ENCODE peak calls at places on chromosome 1, in four cellular contexts. F, P, Q and V are unnamed samples. For H3K4me1, the result is how much of the 10 kb centered on the place peaks cover.

GRCh38 chr1:51535006-51535592 is 16.0 kb upstream of the EPS15 start:
- DNase-seq in F (no peak), P (peak), Q (peak), V (peak)

GRCh38 chr1:234604726-234605492 is 5.1 kb downstream of the IRF2BP2 start:
- DNase-seq in F (no peak), P (peak), Q (no peak), V (no peak)

GRCh38 chr1:232333419-232333767 is 296.5 kb downstream of the SIPA1L2 start:
- DNase-seq in F (no peak), P (no peak), Q (no peak), V (no peak)

GRCh38 chr1:201009967-201010645 is 13.4 kb downstream of the KIF21B start:
- DNase-seq in F (peak), P (no peak), Q (no peak), V (no peak)

GRCh38 chr1:43137445-43138052 is 34.5 kb downstream of the EBNA1BP2 start:
- DNase-seq in F (no peak), P (no peak), Q (no peak), V (peak)

GRCh38 chr1:17540255-17541001 is 930 bp downstream of the ARHGEF10L start:
- DNase-seq in F (peak), P (no peak), Q (peak), V (peak)

GRCh38 chr1:43238991-43239469 is 30.8 kb upstream of the TMEM125 start:
- DNase-seq in F (no peak), P (no peak), Q (no peak), V (no peak)

GRCh38 chr1:83058327-83058726 is 940.6 kb downstream of the TTLL7 start:
- DNase-seq in F (no peak), P (no peak), Q (no peak), V (no peak)

GRCh38 chr1:35442737-35443136 is 114.5 kb downstream of the KIAA0319L start:
- DNase-seq in F (no peak), P (no peak), Q (no peak), V (no peak)

GRCh38 chr1:85569122-85569521 is 11.4 kb upstream of the CCN1 start:
- DNase-seq in F (no peak), P (peak), Q (no peak), V (no peak)

GRCh38 chr1:52057245-52057644 is 1.1 kb downstream of the BTF3L4 start:
- DNase-seq in F (no peak), P (no peak), Q (no peak), V (no peak)

GRCh38 chr1:218498061-218498938 is 153.2 kb downstream of the TGFB2 start:
- DNase-seq in F (no peak), P (peak), Q (no peak), V (no peak)

GRCh38 chr1:218494000-218494399 is 148.9 kb downstream of the TGFB2 start:
- DNase-seq in F (no peak), P (no peak), Q (no peak), V (no peak)

GRCh38 chr1:218495931-218496330 is 150.8 kb downstream of the TGFB2 start:
- DNase-seq in F (no peak), P (no peak), Q (no peak), V (no peak)

GRCh38 chr1:218494449-218494852 is 149.3 kb downstream of the TGFB2 start:
- DNase-seq in F (no peak), P (no peak), Q (no peak), V (no peak)

DNA sequence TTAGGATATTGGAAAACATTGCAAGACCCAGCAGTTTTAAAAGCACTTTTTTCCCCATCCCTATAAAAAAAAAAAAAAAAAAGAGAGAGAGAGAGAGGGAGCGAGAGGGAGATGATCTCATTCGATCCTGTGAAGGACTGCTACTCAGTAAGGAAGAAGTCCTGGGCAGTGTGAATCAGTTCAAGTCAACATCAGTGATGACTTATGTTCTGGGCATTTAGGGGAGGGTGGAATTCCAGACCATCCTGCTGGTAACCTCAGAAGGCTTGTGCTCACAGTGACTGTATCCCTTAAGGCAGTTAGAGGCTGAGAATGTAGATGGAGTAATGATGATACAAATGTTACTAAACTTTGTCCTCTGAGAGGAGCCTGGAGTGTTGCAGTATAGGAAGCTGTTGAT is 151.4 kb downstream of the TGFB2 start:
- DNase-seq in F (no peak), P (peak), Q (no peak), V (no peak)
- H3K27ac ChIP-seq in F (no peak), P (peak), Q (no peak), V (no peak)

GRCh38 chr1:38456564-38456876 is 403.1 kb downstream of the RRAGC start:
- DNase-seq in F (no peak), P (no peak), Q (no peak), V (no peak)
- H3K4me1 ChIP-seq in F (under half), P (under half), Q (under half), V (under half)

GRCh38 chr1:240747907-240748306 is 136.0 kb upstream of the GREM2 start:
- DNase-seq in F (no peak), P (no peak), Q (no peak), V (no peak)
- H3K27ac ChIP-seq in F (no peak), P (no peak), Q (no peak), V (no peak)

DNA sequence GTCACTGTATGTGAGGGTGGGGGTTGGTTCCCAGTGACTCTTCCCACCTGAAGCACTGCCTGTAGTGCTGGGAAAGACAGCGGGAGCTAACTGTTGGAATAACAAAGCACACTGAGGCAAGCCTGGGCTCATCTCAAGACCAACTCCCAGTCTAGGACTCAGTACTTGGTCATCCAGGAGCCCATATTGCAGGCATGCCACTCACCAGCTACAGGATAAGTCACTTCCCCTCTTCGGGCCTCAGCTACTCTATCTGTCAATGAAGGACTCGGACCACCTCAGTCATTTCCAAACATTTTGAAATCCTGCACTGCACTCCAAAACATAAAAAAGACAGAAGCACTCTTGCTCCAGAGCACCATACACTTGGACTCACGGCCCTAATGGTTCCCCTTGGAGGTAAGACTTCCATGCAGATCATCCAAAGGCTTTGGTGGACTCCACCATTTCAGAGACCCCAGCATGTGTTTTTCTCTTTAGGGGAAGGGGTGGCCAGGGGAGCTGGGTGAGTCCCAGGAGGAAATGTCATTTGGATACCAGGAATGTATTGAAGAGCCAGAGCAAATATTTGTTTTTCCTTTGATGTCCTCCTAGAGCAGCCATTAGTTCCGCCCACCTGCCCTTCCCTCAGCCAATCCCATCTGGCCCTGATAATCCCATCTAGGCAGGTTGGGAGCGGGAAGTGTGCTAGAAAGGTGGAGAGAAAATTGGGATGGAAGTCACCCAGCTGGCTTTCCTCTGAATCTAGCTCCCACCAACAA is 3.1 kb downstream of the NUAK2 start:
- DNase-seq in F (peak), P (no peak), Q (no peak), V (no peak)
- H3K4me1 ChIP-seq in F (half or more), P (under half), Q (under half), V (under half)

DNA sequence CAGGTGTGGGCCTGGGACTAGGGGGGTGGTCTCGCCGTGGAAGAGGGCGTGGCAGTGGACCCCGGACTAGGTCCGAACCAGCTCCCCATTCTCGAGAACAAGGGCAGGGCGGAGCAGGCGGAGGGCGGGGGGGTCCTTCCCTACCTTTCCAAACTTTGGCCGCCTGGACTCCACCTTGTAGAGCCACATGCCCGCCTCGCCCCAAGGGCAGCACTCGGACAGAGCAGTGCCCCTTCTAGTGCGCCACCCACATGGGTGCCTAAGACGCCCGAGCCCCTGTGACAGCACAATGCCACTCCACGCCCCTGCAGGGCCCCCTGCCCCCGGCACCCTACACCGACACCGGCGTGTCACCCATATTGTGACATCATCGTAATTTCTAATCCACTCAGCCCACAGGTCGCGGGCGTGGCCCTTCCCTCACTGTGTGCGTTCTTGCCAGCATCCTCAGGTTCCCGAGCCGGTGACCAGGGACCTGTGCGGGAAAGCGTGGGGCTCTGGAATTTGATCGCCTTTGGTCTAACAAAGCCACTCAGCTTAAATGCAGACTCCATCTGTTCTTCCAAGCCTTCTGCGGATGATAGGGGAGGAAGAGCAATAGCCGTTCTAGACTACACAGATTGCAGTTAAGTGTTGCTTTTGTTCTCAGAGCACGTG is 553 bp upstream of the STMN1 start:
- DNase-seq in F (peak), P (no peak), Q (peak), V (peak)
- H3K27ac ChIP-seq in F (no peak), P (no peak), Q (no peak), V (peak)